ENCODE peak calls at places on chromosomes 5 and 9, in nine cellular contexts. One of them, this sample, is unnamed. For H3K4me1, the result is how much of the 10 kb centered on the place peaks cover.

GRCh38 chr9:111559000-111559610 is 34.1 kb downstream of the ZNF483 start:
- DNase-seq in CD4-positive, CD25-positive, alpha-beta regulatory T cell: no peak
- DNase-seq in A549: no peak
- DNase-seq in vagina: no peak
- DNase-seq in left ventricle myocardium inferior: no peak
- DNase-seq in SK-N-SH: no peak
- DNase-seq in hepatocyte: peak
- DNase-seq in PC-9: peak
- DNase-seq in GM23338: no peak
- DNase-seq in this sample: no peak

GRCh38 chr5:98630621-98631020 is 142.8 kb upstream of the RGMB start:
- DNase-seq in GM23338: no peak
- DNase-seq in SK-N-SH: no peak
- DNase-seq in A549: no peak
- DNase-seq in left ventricle myocardium inferior: no peak
- DNase-seq in hepatocyte: no peak
- DNase-seq in PC-9: no peak
- DNase-seq in CD4-positive, CD25-positive, alpha-beta regulatory T cell: no peak
- DNase-seq in vagina: no peak
- DNase-seq in this sample: no peak

GRCh38 chr9:91800473-91800872 is 149.6 kb downstream of the ROR2 start:
- DNase-seq in hepatocyte: peak
- DNase-seq in SK-N-SH: no peak
- DNase-seq in CD4-positive, CD25-positive, alpha-beta regulatory T cell: no peak
- DNase-seq in GM23338: no peak
- DNase-seq in left ventricle myocardium inferior: no peak
- DNase-seq in vagina: peak
- DNase-seq in PC-9: no peak
- DNase-seq in A549: no peak
- DNase-seq in this sample: no peak

GRCh38 chr9:2809692-2810423 is 34.0 kb downstream of the PUM3 start:
- DNase-seq in CD4-positive, CD25-positive, alpha-beta regulatory T cell: no peak
- DNase-seq in A549: peak
- DNase-seq in PC-9: no peak
- DNase-seq in vagina: no peak
- DNase-seq in GM23338: peak
- DNase-seq in hepatocyte: peak
- DNase-seq in SK-N-SH: no peak
- DNase-seq in left ventricle myocardium inferior: no peak
- DNase-seq in this sample: no peak

GRCh38 chr9:136527721-136528710 is 17.8 kb downstream of the NOTCH1 start:
- DNase-seq in vagina: no peak
- DNase-seq in left ventricle myocardium inferior: no peak
- DNase-seq in hepatocyte: peak
- DNase-seq in PC-9: no peak
- DNase-seq in A549: peak
- DNase-seq in GM23338: no peak
- DNase-seq in CD4-positive, CD25-positive, alpha-beta regulatory T cell: no peak
- DNase-seq in SK-N-SH: peak
- DNase-seq in this sample: no peak

GRCh38 chr5:52727568-52727967 is 60.1 kb upstream of the ITGA1 start:
- DNase-seq in hepatocyte: no peak
- DNase-seq in GM23338: peak
- DNase-seq in SK-N-SH: no peak
- DNase-seq in CD4-positive, CD25-positive, alpha-beta regulatory T cell: no peak
- DNase-seq in vagina: no peak
- DNase-seq in left ventricle myocardium inferior: peak
- DNase-seq in PC-9: peak
- DNase-seq in A549: no peak
- DNase-seq in this sample: no peak

GRCh38 chr9:13971910-13972655 is 341.9 kb downstream of the NFIB start:
- DNase-seq in CD4-positive, CD25-positive, alpha-beta regulatory T cell: no peak
- DNase-seq in A549: no peak
- DNase-seq in SK-N-SH: no peak
- DNase-seq in vagina: no peak
- DNase-seq in hepatocyte: no peak
- DNase-seq in left ventricle myocardium inferior: no peak
- DNase-seq in GM23338: no peak
- DNase-seq in PC-9: no peak
- DNase-seq in this sample: no peak

GRCh38 chr5:157651623-157652376 is 438 bp downstream of the SOX30 start:
- DNase-seq in left ventricle myocardium inferior: peak
- DNase-seq in PC-9: no peak
- DNase-seq in hepatocyte: no peak
- DNase-seq in CD4-positive, CD25-positive, alpha-beta regulatory T cell: peak
- DNase-seq in SK-N-SH: no peak
- DNase-seq in GM23338: peak
- DNase-seq in A549: no peak
- DNase-seq in vagina: no peak
- DNase-seq in this sample: peak

GRCh38 chr9:98502311-98502975 is 206.3 kb downstream of the GABBR2 start:
- DNase-seq in hepatocyte: peak
- DNase-seq in A549: no peak
- DNase-seq in PC-9: peak
- DNase-seq in left ventricle myocardium inferior: no peak
- DNase-seq in GM23338: no peak
- DNase-seq in SK-N-SH: no peak
- DNase-seq in CD4-positive, CD25-positive, alpha-beta regulatory T cell: no peak
- DNase-seq in vagina: peak
- DNase-seq in this sample: no peak

GRCh38 chr5:107502711-107503110 is 168.0 kb downstream of the EFNA5 start:
- DNase-seq in PC-9: no peak
- DNase-seq in hepatocyte: no peak
- DNase-seq in GM23338: no peak
- DNase-seq in left ventricle myocardium inferior: no peak
- DNase-seq in vagina: no peak
- DNase-seq in A549: no peak
- DNase-seq in SK-N-SH: peak
- DNase-seq in CD4-positive, CD25-positive, alpha-beta regulatory T cell: no peak
- DNase-seq in this sample: no peak

GRCh38 chr5:34915856-34916192 is 313 bp downstream of the BRIX1 start:
- DNase-seq in GM23338: peak
- DNase-seq in vagina: no peak
- DNase-seq in SK-N-SH: no peak
- DNase-seq in CD4-positive, CD25-positive, alpha-beta regulatory T cell: no peak
- DNase-seq in A549: peak
- DNase-seq in PC-9: no peak
- DNase-seq in left ventricle myocardium inferior: no peak
- DNase-seq in hepatocyte: peak
- DNase-seq in this sample: no peak

GRCh38 chr9:127926961-127927456 is 3.6 kb downstream of the PIP5KL1 start:
- DNase-seq in GM23338: peak
- DNase-seq in PC-9: no peak
- DNase-seq in CD4-positive, CD25-positive, alpha-beta regulatory T cell: no peak
- DNase-seq in hepatocyte: no peak
- DNase-seq in A549: no peak
- DNase-seq in vagina: no peak
- DNase-seq in SK-N-SH: no peak
- DNase-seq in left ventricle myocardium inferior: no peak
- DNase-seq in this sample: no peak

GRCh38 chr9:78054180-78054579 is 22.6 kb upstream of the GNAQ start:
- DNase-seq in left ventricle myocardium inferior: no peak
- DNase-seq in CD4-positive, CD25-positive, alpha-beta regulatory T cell: peak
- DNase-seq in vagina: no peak
- DNase-seq in GM23338: no peak
- DNase-seq in SK-N-SH: no peak
- DNase-seq in PC-9: no peak
- DNase-seq in A549: no peak
- DNase-seq in hepatocyte: no peak
- DNase-seq in this sample: peak

GRCh38 chr9:90086076-90086475 is 481.3 kb downstream of the GADD45G start:
- DNase-seq in left ventricle myocardium inferior: no peak
- DNase-seq in hepatocyte: no peak
- DNase-seq in vagina: no peak
- DNase-seq in PC-9: no peak
- DNase-seq in SK-N-SH: no peak
- DNase-seq in A549: no peak
- DNase-seq in CD4-positive, CD25-positive, alpha-beta regulatory T cell: no peak
- DNase-seq in GM23338: peak
- DNase-seq in this sample: no peak

GRCh38 chr9:114880276-114880891 is 50.0 kb downstream of the TNFSF8 start:
- DNase-seq in GM23338: no peak
- DNase-seq in PC-9: no peak
- DNase-seq in vagina: no peak
- DNase-seq in SK-N-SH: no peak
- DNase-seq in CD4-positive, CD25-positive, alpha-beta regulatory T cell: no peak
- DNase-seq in left ventricle myocardium inferior: no peak
- DNase-seq in hepatocyte: no peak
- DNase-seq in A549: no peak
- DNase-seq in this sample: no peak

GRCh38 chr5:97181856-97182545 is 1.0 kb downstream of the RIOK2 start:
- DNase-seq in PC-9: peak
- DNase-seq in SK-N-SH: no peak
- DNase-seq in A549: no peak
- DNase-seq in hepatocyte: no peak
- DNase-seq in left ventricle myocardium inferior: no peak
- DNase-seq in CD4-positive, CD25-positive, alpha-beta regulatory T cell: no peak
- DNase-seq in GM23338: no peak
- DNase-seq in vagina: no peak
- DNase-seq in this sample: no peak

DNA sequence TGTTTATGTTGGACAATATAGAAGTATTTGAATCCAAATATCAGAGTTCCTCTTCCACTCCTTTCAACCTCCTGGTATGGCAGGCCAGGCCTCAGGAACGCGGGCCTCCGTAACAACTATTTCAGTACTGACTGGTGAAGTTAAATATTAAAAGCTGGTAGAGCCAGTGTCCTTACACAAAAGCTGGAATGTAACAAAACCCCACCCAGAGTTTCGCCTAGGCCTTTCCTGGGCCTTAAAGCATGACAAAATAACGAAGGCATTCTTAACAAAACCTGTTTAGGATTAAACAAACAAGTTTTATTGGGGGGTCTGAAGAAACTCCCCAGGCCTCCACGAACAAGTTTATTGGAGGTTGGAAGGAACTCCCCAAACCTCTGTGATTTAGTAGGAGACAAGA is 61.6 kb upstream of the GNE start:
- DNase-seq in CD4-positive, CD25-positive, alpha-beta regulatory T cell: no peak
- DNase-seq in left ventricle myocardium inferior: no peak
- DNase-seq in SK-N-SH: no peak
- DNase-seq in A549: peak
- DNase-seq in GM23338: no peak
- DNase-seq in PC-9: peak
- DNase-seq in vagina: no peak
- DNase-seq in hepatocyte: peak
- DNase-seq in this sample: no peak
- H3K4me1 ChIP-seq in CD4-positive, CD25-positive, alpha-beta regulatory T cell: under half
- H3K4me1 ChIP-seq in left ventricle myocardium inferior: under half
- H3K4me1 ChIP-seq in SK-N-SH: under half
- H3K4me1 ChIP-seq in A549: half or more
- H3K4me1 ChIP-seq in GM23338: under half
- H3K4me1 ChIP-seq in PC-9: half or more
- H3K4me1 ChIP-seq in vagina: under half
- H3K4me1 ChIP-seq in hepatocyte: under half
- H3K4me1 ChIP-seq in this sample: under half

DNA sequence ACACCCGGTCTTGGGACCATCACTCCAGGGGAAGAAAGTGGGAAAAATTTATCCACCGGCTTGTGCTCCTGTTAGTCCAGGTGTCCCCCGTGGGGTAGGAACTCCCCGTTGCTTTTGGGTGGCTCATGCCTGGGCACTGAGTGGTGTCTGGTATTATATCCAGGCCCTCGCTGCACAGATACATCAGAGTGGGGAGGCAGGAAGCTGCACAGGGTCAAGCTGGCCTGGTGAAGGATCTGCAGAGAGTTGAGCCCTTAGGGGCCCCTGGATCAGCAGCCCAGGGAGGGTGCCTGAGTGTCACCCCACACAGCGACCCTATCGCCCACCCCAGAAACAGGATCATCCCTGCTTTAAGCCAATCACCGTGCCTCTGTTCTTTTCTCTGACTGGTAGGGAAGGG is 24.4 kb upstream of the COL5A1 start:
- DNase-seq in A549: no peak
- DNase-seq in left ventricle myocardium inferior: no peak
- DNase-seq in vagina: no peak
- DNase-seq in SK-N-SH: no peak
- DNase-seq in PC-9: no peak
- DNase-seq in CD4-positive, CD25-positive, alpha-beta regulatory T cell: no peak
- DNase-seq in GM23338: no peak
- DNase-seq in hepatocyte: no peak
- DNase-seq in this sample: no peak
- H3K27ac ChIP-seq in A549: no peak
- H3K27ac ChIP-seq in left ventricle myocardium inferior: no peak
- H3K27ac ChIP-seq in vagina: no peak
- H3K27ac ChIP-seq in SK-N-SH: no peak
- H3K27ac ChIP-seq in PC-9: no peak
- H3K27ac ChIP-seq in CD4-positive, CD25-positive, alpha-beta regulatory T cell: no peak
- H3K27ac ChIP-seq in GM23338: no peak
- H3K27ac ChIP-seq in hepatocyte: no peak
- H3K27ac ChIP-seq in this sample: no peak

GRCh38 chr5:37471666-37472197 is 92.6 kb downstream of the WDR70 start:
- DNase-seq in hepatocyte: no peak
- DNase-seq in GM23338: no peak
- DNase-seq in CD4-positive, CD25-positive, alpha-beta regulatory T cell: no peak
- DNase-seq in SK-N-SH: no peak
- DNase-seq in PC-9: no peak
- DNase-seq in A549: no peak
- DNase-seq in vagina: no peak
- DNase-seq in left ventricle myocardium inferior: no peak
- DNase-seq in this sample: no peak

GRCh38 chr5:37478086-37478485 is 99.0 kb downstream of the WDR70 start:
- DNase-seq in GM23338: no peak
- DNase-seq in vagina: no peak
- DNase-seq in left ventricle myocardium inferior: no peak
- DNase-seq in hepatocyte: no peak
- DNase-seq in CD4-positive, CD25-positive, alpha-beta regulatory T cell: no peak
- DNase-seq in A549: no peak
- DNase-seq in PC-9: no peak
- DNase-seq in SK-N-SH: no peak
- DNase-seq in this sample: no peak

GRCh38 chr5:37478495-37478894 is 99.4 kb downstream of the WDR70 start:
- DNase-seq in hepatocyte: no peak
- DNase-seq in left ventricle myocardium inferior: no peak
- DNase-seq in vagina: no peak
- DNase-seq in A549: no peak
- DNase-seq in GM23338: no peak
- DNase-seq in PC-9: no peak
- DNase-seq in CD4-positive, CD25-positive, alpha-beta regulatory T cell: no peak
- DNase-seq in SK-N-SH: no peak
- DNase-seq in this sample: no peak

GRCh38 chr5:37477426-37477825 is 98.3 kb downstream of the WDR70 start:
- DNase-seq in hepatocyte: no peak
- DNase-seq in A549: no peak
- DNase-seq in left ventricle myocardium inferior: no peak
- DNase-seq in PC-9: no peak
- DNase-seq in GM23338: no peak
- DNase-seq in vagina: no peak
- DNase-seq in CD4-positive, CD25-positive, alpha-beta regulatory T cell: no peak
- DNase-seq in SK-N-SH: no peak
- DNase-seq in this sample: no peak
- H3K4me3 ChIP-seq in hepatocyte: no peak
- H3K4me3 ChIP-seq in A549: no peak
- H3K4me3 ChIP-seq in left ventricle myocardium inferior: no peak
- H3K4me3 ChIP-seq in PC-9: no peak
- H3K4me3 ChIP-seq in GM23338: no peak
- H3K4me3 ChIP-seq in vagina: no peak
- H3K4me3 ChIP-seq in CD4-positive, CD25-positive, alpha-beta regulatory T cell: no peak
- H3K4me3 ChIP-seq in SK-N-SH: no peak
- H3K4me3 ChIP-seq in this sample: no peak

GRCh38 chr9:28379082-28379481 is 805.8 kb upstream of the C9orf72 start:
- DNase-seq in SK-N-SH: no peak
- DNase-seq in left ventricle myocardium inferior: no peak
- DNase-seq in hepatocyte: no peak
- DNase-seq in CD4-positive, CD25-positive, alpha-beta regulatory T cell: no peak
- DNase-seq in vagina: no peak
- DNase-seq in A549: no peak
- DNase-seq in PC-9: no peak
- DNase-seq in GM23338: no peak
- DNase-seq in this sample: no peak

GRCh38 chr9:28378236-28378635 is 805.0 kb upstream of the C9orf72 start:
- DNase-seq in GM23338: no peak
- DNase-seq in PC-9: no peak
- DNase-seq in CD4-positive, CD25-positive, alpha-beta regulatory T cell: no peak
- DNase-seq in A549: no peak
- DNase-seq in left ventricle myocardium inferior: no peak
- DNase-seq in SK-N-SH: no peak
- DNase-seq in vagina: no peak
- DNase-seq in hepatocyte: peak
- DNase-seq in this sample: no peak
- H3K4me1 ChIP-seq in GM23338: under half
- H3K4me1 ChIP-seq in PC-9: under half
- H3K4me1 ChIP-seq in CD4-positive, CD25-positive, alpha-beta regulatory T cell: under half
- H3K4me1 ChIP-seq in A549: under half
- H3K4me1 ChIP-seq in left ventricle myocardium inferior: under half
- H3K4me1 ChIP-seq in SK-N-SH: under half
- H3K4me1 ChIP-seq in vagina: under half
- H3K4me1 ChIP-seq in hepatocyte: under half
- H3K4me1 ChIP-seq in this sample: under half

This sample was measured in CD8-positive, alpha-beta memory T cell.